ENCODE peak calls at places on chromosomes 5 and 9, in nine cellular contexts. M, V, Y, P, F, N, W, Q and D are unnamed samples.

GRCh38 chr5:145237843-145238242 is 597.3 kb downstream of the PRELID2 start:
- DNase-seq in M (peak), V (peak), Y (no peak), P (peak), F (peak), N (no peak), W (no peak), Q (no peak), D (no peak)

GRCh38 chr5:10466446-10467073 is 24.9 kb downstream of the ROPN1L start:
- DNase-seq in M (no peak), V (no peak), Y (no peak), P (no peak), F (no peak), N (no peak), W (no peak), Q (no peak), D (no peak)

GRCh38 chr5:56693220-56693579 is 122.1 kb upstream of the MAP3K1 start:
- DNase-seq in M (no peak), V (no peak), Y (no peak), P (no peak), F (no peak), N (no peak), W (no peak), Q (no peak), D (no peak)

GRCh38 chr9:35905912-35906679 is at the start of gene HRCT1:
- DNase-seq in M (no peak), V (peak), Y (peak), P (peak), F (peak), N (no peak), W (peak), Q (peak), D (no peak)

GRCh38 chr9:135722365-135722764 is 20.4 kb downstream of the KCNT1 start:
- DNase-seq in M (no peak), V (no peak), Y (no peak), P (no peak), F (no peak), N (no peak), W (no peak), Q (no peak), D (no peak)

GRCh38 chr5:108061941-108062340 is 320.0 kb downstream of the FBXL17 start:
- DNase-seq in M (no peak), V (no peak), Y (no peak), P (no peak), F (peak), N (no peak), W (no peak), Q (no peak), D (no peak)

GRCh38 chr5:74167206-74167929 is 473.2 kb downstream of the ENC1 start:
- DNase-seq in M (no peak), V (no peak), Y (no peak), P (no peak), F (peak), N (no peak), W (no peak), Q (no peak), D (no peak)

GRCh38 chr5:43498571-43498970 is 14.9 kb upstream of the TMEM267 start:
- DNase-seq in M (no peak), V (no peak), Y (no peak), P (no peak), F (no peak), N (no peak), W (no peak), Q (no peak), D (no peak)

GRCh38 chr5:172454355-172455086 is at the start of gene SH3PXD2B:
- DNase-seq in M (no peak), V (peak), Y (peak), P (peak), F (peak), N (peak), W (peak), Q (no peak), D (no peak)

GRCh38 chr9:130192600-130192999 is 20.4 kb downstream of the NCS1 start:
- DNase-seq in M (no peak), V (no peak), Y (no peak), P (no peak), F (no peak), N (no peak), W (no peak), Q (no peak), D (no peak)

GRCh38 chr5:28014779-28015178 is 976.4 kb upstream of the CDH9 start:
- DNase-seq in M (peak), V (no peak), Y (no peak), P (no peak), F (no peak), N (no peak), W (no peak), Q (no peak), D (no peak)

GRCh38 chr9:98314381-98315066 is 59.1 kb upstream of the TBC1D2 start:
- DNase-seq in M (no peak), V (no peak), Y (no peak), P (no peak), F (peak), N (no peak), W (no peak), Q (no peak), D (no peak)

GRCh38 chr5:98163796-98164493 is 609.5 kb upstream of the RGMB start:
- DNase-seq in M (no peak), V (no peak), Y (no peak), P (no peak), F (no peak), N (no peak), W (no peak), Q (no peak), D (no peak)

GRCh38 chr9:17777465-17777864 is 198.6 kb downstream of the SH3GL2 start:
- DNase-seq in M (no peak), V (no peak), Y (no peak), P (no peak), F (no peak), N (no peak), W (no peak), Q (no peak), D (no peak)

GRCh38 chr5:133373121-133373870 is 239.0 kb downstream of the FSTL4 start:
- DNase-seq in M (no peak), V (no peak), Y (no peak), P (no peak), F (peak), N (no peak), W (no peak), Q (no peak), D (no peak)

GRCh38 chr5:66987949-66988838 is 208.4 kb downstream of the CD180 start:
- DNase-seq in M (no peak), V (no peak), Y (no peak), P (no peak), F (peak), N (peak), W (no peak), Q (no peak), D (no peak)

GRCh38 chr5:32531885-32532520 is 53.4 kb upstream of the SUB1 start:
- DNase-seq in M (no peak), V (no peak), Y (no peak), P (peak), F (peak), N (no peak), W (no peak), Q (no peak), D (no peak)

GRCh38 chr5:126645132-126645531 is 44.4 kb downstream of the PHAX start:
- DNase-seq in M (no peak), V (no peak), Y (no peak), P (no peak), F (no peak), N (no peak), W (no peak), Q (no peak), D (no peak)

GRCh38 chr9:316382-316965 is 101.8 kb downstream of the DOCK8 start:
- DNase-seq in M (no peak), V (no peak), Y (no peak), P (no peak), F (no peak), N (no peak), W (no peak), Q (no peak), D (no peak)

GRCh38 chr5:5270958-5271605 is 131.0 kb downstream of the ADAMTS16 start:
- DNase-seq in M (no peak), V (peak), Y (peak), P (peak), F (peak), N (no peak), W (peak), Q (no peak), D (no peak)

GRCh38 chr5:54325610-54326311 is 15.4 kb upstream of the ARL15 start:
- DNase-seq in M (no peak), V (no peak), Y (no peak), P (no peak), F (no peak), N (no peak), W (no peak), Q (no peak), D (no peak)

DNA sequence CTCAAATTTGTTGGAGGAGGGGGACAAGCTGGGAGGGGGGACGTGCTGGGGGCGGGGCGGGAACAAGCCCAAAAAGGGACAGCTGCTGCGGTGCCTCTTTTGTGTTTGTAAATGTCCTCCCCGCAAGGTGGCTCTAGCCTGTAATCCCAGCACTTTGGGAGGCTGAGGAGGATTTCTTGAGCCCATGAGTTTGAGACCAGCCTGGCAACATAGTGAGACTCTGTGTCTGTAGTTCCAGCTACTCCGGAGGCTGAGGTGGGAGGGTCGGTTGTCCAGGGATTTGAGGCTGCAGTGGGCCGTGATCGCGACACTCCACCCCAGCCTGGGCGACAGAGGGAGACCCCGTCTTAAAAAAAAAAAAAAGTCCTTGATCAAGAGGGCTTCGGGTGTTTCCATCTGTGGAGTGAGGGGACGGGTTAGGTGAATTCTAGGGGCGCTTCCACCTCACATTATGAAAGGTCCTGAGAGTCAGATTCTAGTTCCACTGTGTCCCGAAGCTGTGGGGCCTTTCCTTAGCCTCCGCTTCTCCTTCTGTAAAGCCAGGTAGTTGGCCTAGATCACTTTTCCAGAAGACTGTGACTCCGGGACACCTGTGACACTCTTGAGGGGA is 779 bp upstream of the CTNNA1 start:
- DNase-seq in M (no peak), V (no peak), Y (peak), P (peak), F (peak), N (peak), W (no peak), Q (peak), D (no peak)
- TF ChIP-seq CTCF in M (no peak), V (no peak), Y (peak), P (peak), F (peak), N (no peak), W (no peak), Q (no peak), D (no peak)

DNA sequence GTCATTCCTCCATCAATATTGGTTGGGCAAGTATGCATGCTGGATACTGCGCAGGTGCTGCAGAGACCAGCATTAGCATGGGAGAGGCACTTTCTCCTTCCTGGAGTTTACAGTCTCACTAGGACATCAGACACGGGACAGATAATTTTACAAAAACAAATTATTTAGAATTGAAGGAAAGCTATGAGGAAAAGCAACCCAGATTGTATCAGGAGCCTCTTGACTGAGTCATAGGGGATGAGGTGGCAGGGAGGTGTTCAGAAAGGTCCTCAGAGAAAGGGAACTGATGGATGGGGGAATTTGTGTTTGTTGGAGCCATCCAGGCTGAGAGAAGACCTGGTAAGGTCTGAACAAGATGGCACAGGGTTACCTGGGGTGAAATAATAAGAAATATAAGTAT is 24.5 kb upstream of the RAB14 start:
- DNase-seq in M (no peak), V (no peak), Y (no peak), P (no peak), F (no peak), N (no peak), W (no peak), Q (no peak), D (no peak)
- TF ChIP-seq CTCF in M (no peak), V (no peak), Y (no peak), P (no peak), F (no peak), N (no peak), W (no peak), Q (no peak), D (no peak)

GRCh38 chr9:126448136-126448535 is 121.5 kb downstream of the MVB12B start:
- DNase-seq in M (no peak), V (no peak), Y (no peak), P (no peak), F (no peak), N (no peak), W (no peak), Q (no peak), D (no peak)
- TF ChIP-seq CTCF in M (no peak), V (no peak), Y (no peak), P (no peak), F (no peak), N (no peak), W (no peak), Q (no peak), D (no peak)

DNA sequence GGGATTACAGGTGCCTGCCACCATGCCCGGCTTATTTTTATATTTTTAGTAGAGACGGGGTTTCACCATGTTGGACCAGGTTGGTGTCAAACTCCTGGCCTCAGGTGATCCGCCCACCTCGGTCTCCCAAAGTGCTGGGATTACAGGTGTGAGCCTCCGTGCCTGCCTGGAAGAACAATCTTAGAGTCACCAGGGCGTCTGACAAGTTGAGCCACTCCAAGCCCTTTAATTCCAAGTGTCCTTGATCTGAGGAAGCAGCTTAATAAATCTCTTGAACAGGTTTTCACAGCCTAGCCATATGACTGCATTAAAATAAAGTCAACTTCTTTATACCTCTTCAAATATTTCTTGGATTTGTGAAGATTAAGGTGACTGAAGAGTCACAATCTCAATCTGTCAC is 31.5 kb downstream of the SLC44A1 start:
- DNase-seq in M (no peak), V (no peak), Y (no peak), P (no peak), F (no peak), N (no peak), W (no peak), Q (no peak), D (no peak)
- TF ChIP-seq CTCF in M (no peak), V (no peak), Y (no peak), P (no peak), F (no peak), N (no peak), W (no peak), Q (no peak), D (no peak)

GRCh38 chr5:15475365-15475764 is 24.6 kb upstream of the FBXL7 start:
- DNase-seq in M (no peak), V (no peak), Y (no peak), P (no peak), F (no peak), N (no peak), W (no peak), Q (no peak), D (no peak)

GRCh38 chr5:15474143-15474719 is 25.7 kb upstream of the FBXL7 start:
- DNase-seq in M (no peak), V (no peak), Y (no peak), P (no peak), F (peak), N (no peak), W (no peak), Q (no peak), D (no peak)

GRCh38 chr5:15476977-15477376 is 23.0 kb upstream of the FBXL7 start:
- DNase-seq in M (no peak), V (no peak), Y (no peak), P (no peak), F (no peak), N (no peak), W (no peak), Q (no peak), D (no peak)

DNA sequence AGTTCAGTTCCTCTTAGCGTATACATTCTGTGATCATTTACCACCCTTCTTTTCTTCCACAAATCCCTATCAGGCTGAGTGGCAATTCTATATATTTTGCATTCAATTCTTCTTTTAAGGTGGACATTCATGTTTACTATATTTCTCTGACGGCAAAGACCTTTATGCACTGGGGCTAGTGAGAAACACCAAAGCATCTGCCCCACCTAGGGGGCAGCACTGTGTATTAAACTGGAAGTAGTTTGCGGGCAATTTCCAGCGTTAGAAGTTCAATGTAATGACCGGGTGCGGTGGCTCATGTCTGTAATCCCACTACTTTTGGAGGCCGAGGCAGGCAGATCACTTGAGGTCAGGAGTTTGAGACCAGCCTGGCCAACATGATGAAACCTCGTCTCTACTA is 27.9 kb upstream of the FBXL7 start:
- DNase-seq in M (no peak), V (no peak), Y (no peak), P (no peak), F (no peak), N (no peak), W (no peak), Q (no peak), D (no peak)
- TF ChIP-seq CTCF in M (no peak), V (no peak), Y (no peak), P (no peak), F (no peak), N (no peak), W (no peak), Q (no peak), D (no peak)

DNA sequence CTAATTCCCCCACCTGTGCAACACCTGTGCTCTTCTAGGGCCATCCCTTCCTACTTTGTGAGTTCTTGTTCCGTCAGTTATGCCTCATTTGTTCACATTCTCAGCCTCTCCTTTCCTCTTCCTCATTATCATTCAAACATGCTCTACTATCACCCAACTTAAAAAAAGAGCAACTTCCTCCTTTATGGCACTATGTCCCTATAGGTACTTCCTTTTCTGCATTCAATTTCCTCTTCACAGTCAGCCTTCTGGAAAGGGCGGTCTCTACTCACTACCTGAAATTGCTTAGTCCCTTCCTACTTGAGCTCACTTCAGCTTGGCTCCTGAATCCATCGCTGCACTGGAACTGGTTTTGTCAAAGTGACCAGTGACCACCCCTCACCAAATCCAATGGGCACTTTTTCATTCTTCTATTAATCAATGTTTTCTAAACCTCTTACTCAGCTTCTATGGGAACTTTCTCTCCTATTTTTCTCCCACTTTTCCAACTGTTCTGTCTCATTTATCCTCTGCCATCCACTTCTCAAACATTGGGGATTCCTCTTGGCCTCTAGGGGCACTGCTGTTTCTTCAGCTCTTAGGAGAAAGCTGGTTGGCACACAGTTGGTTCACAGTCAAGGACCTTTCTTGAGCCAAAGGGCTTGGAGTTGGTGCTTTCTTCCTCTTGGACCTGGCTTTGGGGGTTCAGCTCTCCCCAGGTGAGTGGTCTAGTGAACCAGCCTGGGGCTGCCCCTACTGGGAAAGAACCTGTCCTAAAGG is 112.0 kb upstream of the LHFPL2 start:
- DNase-seq in M (peak), V (no peak), Y (no peak), P (no peak), F (no peak), N (peak), W (no peak), Q (no peak), D (peak)
- TF ChIP-seq CTCF in M (no peak), V (no peak), Y (no peak), P (peak), F (peak), N (no peak), W (no peak), Q (no peak), D (no peak)

DNA sequence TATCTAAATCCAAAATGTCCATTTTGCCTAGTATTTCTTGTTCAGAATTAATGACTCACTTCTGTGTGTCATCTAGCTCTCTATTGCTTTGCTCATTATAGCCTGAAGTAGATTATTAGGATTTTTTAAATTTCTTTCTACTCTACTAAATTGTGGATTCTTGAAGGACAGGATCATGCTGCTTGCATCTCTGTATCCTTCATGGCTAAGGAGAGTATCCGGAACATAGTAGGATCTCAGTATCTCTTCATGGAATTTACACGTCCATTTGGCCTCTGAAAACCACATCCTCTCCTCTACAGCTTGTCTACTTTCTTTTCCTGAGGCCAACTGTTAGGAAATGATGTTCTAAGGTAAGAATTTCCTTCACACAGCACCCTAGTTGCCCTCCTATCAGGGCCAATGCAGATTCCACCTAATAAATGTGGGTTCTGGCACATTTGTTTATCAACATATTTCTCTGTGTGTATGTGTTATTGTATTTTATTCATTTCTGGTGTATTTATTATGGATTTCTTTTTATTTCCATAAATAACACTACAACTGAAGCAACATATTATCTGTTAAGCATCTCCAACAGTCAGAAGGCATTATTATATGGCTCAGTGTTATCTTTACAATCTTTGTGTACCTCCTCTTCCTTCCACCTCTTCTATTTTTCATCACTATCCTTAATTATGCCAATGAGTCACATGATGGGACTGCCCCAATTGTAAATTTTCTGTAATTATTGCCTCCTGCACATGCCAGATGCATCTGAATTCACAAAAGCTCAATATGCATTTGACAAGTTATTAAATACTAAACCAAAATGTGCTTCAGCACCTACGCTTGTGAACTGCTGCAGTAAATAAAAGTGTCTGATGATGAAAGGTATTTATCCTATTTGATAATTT is 557.8 kb upstream of the TLE4 start:
- DNase-seq in M (no peak), V (no peak), Y (no peak), P (no peak), F (peak), N (no peak), W (no peak), Q (no peak), D (no peak)
- TF ChIP-seq CTCF in M (no peak), V (no peak), Y (no peak), P (no peak), F (no peak), N (no peak), W (no peak), Q (no peak), D (no peak)